ENCODE peak calls at places on chromosomes 13 and 19, in seven cellular contexts. One of them, this sample, is unnamed.

GRCh38 chr13:51768378-51768921 is 35.5 kb downstream of the DHRS12 start:
- DNase-seq in NCI-H1417: no peak
- DNase-seq in SJCRH30: no peak
- DNase-seq in posterior vena cava: no peak
- DNase-seq in SK-MEL-5: peak; percentile 52
- DNase-seq in glutamatergic neuron: peak; percentile 47
- DNase-seq in fibroblast of villous mesenchyme: no peak
- DNase-seq in this sample: no peak

GRCh38 chr13:53170910-53171309 is 142.3 kb downstream of the OLFM4 start:
- DNase-seq in SK-MEL-5: no peak
- DNase-seq in fibroblast of villous mesenchyme: no peak
- DNase-seq in posterior vena cava: no peak
- DNase-seq in SJCRH30: no peak
- DNase-seq in NCI-H1417: no peak
- DNase-seq in glutamatergic neuron: no peak
- DNase-seq in this sample: no peak

GRCh38 chr19:51702103-51702753 is 9.1 kb downstream of the SPACA6 start:
- DNase-seq in posterior vena cava: peak; percentile 95
- DNase-seq in glutamatergic neuron: peak; percentile 70
- DNase-seq in NCI-H1417: no peak
- DNase-seq in fibroblast of villous mesenchyme: peak; percentile 42
- DNase-seq in SJCRH30: no peak
- DNase-seq in SK-MEL-5: no peak
- DNase-seq in this sample: peak; percentile 93

GRCh38 chr13:44876782-44877324 is 112.4 kb downstream of the NUFIP1 start:
- DNase-seq in glutamatergic neuron: peak; percentile 44
- DNase-seq in NCI-H1417: no peak
- DNase-seq in posterior vena cava: no peak
- DNase-seq in SJCRH30: no peak
- DNase-seq in fibroblast of villous mesenchyme: no peak
- DNase-seq in SK-MEL-5: peak; percentile 26
- DNase-seq in this sample: peak; percentile 82

GRCh38 chr13:36163809-36164308 is 32.7 kb upstream of the DCLK1 start:
- DNase-seq in glutamatergic neuron: peak; percentile 59
- DNase-seq in posterior vena cava: peak; percentile 84
- DNase-seq in NCI-H1417: peak; percentile 92
- DNase-seq in fibroblast of villous mesenchyme: peak; percentile 55
- DNase-seq in SJCRH30: peak; percentile 95
- DNase-seq in SK-MEL-5: peak; percentile 33
- DNase-seq in this sample: no peak

GRCh38 chr19:48571378-48572162 is 19.6 kb downstream of the SULT2B1 start:
- DNase-seq in NCI-H1417: peak; percentile 64
- DNase-seq in fibroblast of villous mesenchyme: no peak
- DNase-seq in SK-MEL-5: no peak
- DNase-seq in posterior vena cava: no peak
- DNase-seq in glutamatergic neuron: no peak
- DNase-seq in SJCRH30: no peak
- DNase-seq in this sample: no peak

GRCh38 chr19:54188224-54188871 is 1.0 kb downstream of the MBOAT7 start:
- DNase-seq in fibroblast of villous mesenchyme: peak; percentile 72
- DNase-seq in SJCRH30: no peak
- DNase-seq in SK-MEL-5: no peak
- DNase-seq in NCI-H1417: peak; percentile 31
- DNase-seq in posterior vena cava: peak; percentile 81
- DNase-seq in glutamatergic neuron: no peak
- DNase-seq in this sample: no peak

GRCh38 chr19:41332000-41332399 is 21.7 kb downstream of the TGFB1 start:
- DNase-seq in posterior vena cava: no peak
- DNase-seq in SJCRH30: no peak
- DNase-seq in SK-MEL-5: no peak
- DNase-seq in NCI-H1417: no peak
- DNase-seq in fibroblast of villous mesenchyme: no peak
- DNase-seq in glutamatergic neuron: no peak
- DNase-seq in this sample: no peak

GRCh38 chr19:2964874-2965273 is 12.5 kb upstream of the TLE6 start:
- DNase-seq in SK-MEL-5: no peak
- DNase-seq in glutamatergic neuron: no peak
- DNase-seq in fibroblast of villous mesenchyme: no peak
- DNase-seq in posterior vena cava: no peak
- DNase-seq in SJCRH30: no peak
- DNase-seq in NCI-H1417: no peak
- DNase-seq in this sample: no peak

GRCh38 chr19:50020481-50020880 is 4.7 kb downstream of the VRK3 start:
- DNase-seq in posterior vena cava: no peak
- DNase-seq in SK-MEL-5: no peak
- DNase-seq in fibroblast of villous mesenchyme: no peak
- DNase-seq in SJCRH30: no peak
- DNase-seq in glutamatergic neuron: no peak
- DNase-seq in NCI-H1417: no peak
- DNase-seq in this sample: no peak

GRCh38 chr19:42132030-42132628 is at the start of gene POU2F2:
- DNase-seq in fibroblast of villous mesenchyme: no peak
- DNase-seq in glutamatergic neuron: no peak
- DNase-seq in SK-MEL-5: no peak
- DNase-seq in SJCRH30: no peak
- DNase-seq in NCI-H1417: no peak
- DNase-seq in posterior vena cava: no peak
- DNase-seq in this sample: no peak

GRCh38 chr19:532578-533484 is 1.3 kb downstream of the CDC34 start:
- DNase-seq in NCI-H1417: peak; percentile 83
- DNase-seq in fibroblast of villous mesenchyme: peak; percentile 81
- DNase-seq in SJCRH30: peak; percentile 81
- DNase-seq in SK-MEL-5: peak; percentile 44
- DNase-seq in posterior vena cava: peak; percentile 92
- DNase-seq in glutamatergic neuron: peak; percentile 55
- DNase-seq in this sample: no peak

GRCh38 chr13:66520511-66521390 is 709.4 kb downstream of the PCDH9 start:
- DNase-seq in fibroblast of villous mesenchyme: no peak
- DNase-seq in glutamatergic neuron: no peak
- DNase-seq in NCI-H1417: peak; percentile 69
- DNase-seq in posterior vena cava: no peak
- DNase-seq in SJCRH30: no peak
- DNase-seq in SK-MEL-5: peak; percentile 91
- DNase-seq in this sample: no peak

GRCh38 chr19:16649734-16650133 is 10.2 kb downstream of the SMIM7 start:
- DNase-seq in posterior vena cava: peak; percentile 80
- DNase-seq in glutamatergic neuron: no peak
- DNase-seq in SK-MEL-5: peak; percentile 64
- DNase-seq in NCI-H1417: no peak
- DNase-seq in fibroblast of villous mesenchyme: no peak
- DNase-seq in SJCRH30: no peak
- DNase-seq in this sample: no peak

GRCh38 chr19:3336680-3337523 is 29.5 kb upstream of the NFIC start:
- DNase-seq in glutamatergic neuron: no peak
- DNase-seq in NCI-H1417: peak; percentile 59
- DNase-seq in SK-MEL-5: no peak
- DNase-seq in fibroblast of villous mesenchyme: peak; percentile 94
- DNase-seq in SJCRH30: no peak
- DNase-seq in posterior vena cava: peak; percentile 95
- DNase-seq in this sample: peak; percentile 93

GRCh38 chr19:37492213-37492612 is 14.5 kb upstream of the ZNF793 start:
- DNase-seq in NCI-H1417: no peak
- DNase-seq in posterior vena cava: no peak
- DNase-seq in SJCRH30: no peak
- DNase-seq in glutamatergic neuron: no peak
- DNase-seq in fibroblast of villous mesenchyme: no peak
- DNase-seq in SK-MEL-5: no peak
- DNase-seq in this sample: no peak

GRCh38 chr19:45739498-45740439 is 6.5 kb downstream of the MEIOSIN start:
- DNase-seq in SJCRH30: peak; percentile 27
- DNase-seq in NCI-H1417: no peak
- DNase-seq in SK-MEL-5: peak; percentile 71
- DNase-seq in fibroblast of villous mesenchyme: no peak
- DNase-seq in posterior vena cava: no peak
- DNase-seq in glutamatergic neuron: no peak
- DNase-seq in this sample: no peak

This sample was measured in mesenteric fat pad.